ENCODE peak calls at places on chromosomes 11 and 22, in seven cellular contexts. A is MCF 10A, R is DMS79 treated with DMSO at 0.1 percent for 48 hours, D is dorsolateral prefrontal cortex, Z is GM12878, N is astrocyte of the spinal cord, B is NCI-H1694. F is an unnamed sample.
A peak's percentile ranks its signal among the peaks of the same experiment; 100 is the strongest.

GRCh38 chr11:67392182-67392715 is 463 bp downstream of the RAD9A start:
- DNase-seq in A (no peak), R (no peak), D (no peak), Z (no peak), N (no peak), B (no peak), F (no peak)

GRCh38 chr22:43740587-43741270 is 71.4 kb downstream of the EFCAB6 start:
- DNase-seq in A (no peak), R (no peak), D (no peak), Z (no peak), N (no peak), B (no peak), F (no peak)

GRCh38 chr22:27919943-27920755 is 1.1 kb upstream of the PITPNB start:
- DNase-seq in A (peak; percentile 84), R (peak; percentile 35), D (no peak), Z (no peak), N (peak; percentile 65), B (no peak), F (peak; percentile 83)

GRCh38 chr11:86579406-86579731 is 93.0 kb downstream of the ME3 start:
- DNase-seq in A (no peak), R (no peak), D (no peak), Z (no peak), N (peak; percentile 55), B (no peak), F (no peak)

GRCh38 chr11:6237903-6238302 is 986 bp upstream of the CNGA4 start:
- DNase-seq in A (no peak), R (no peak), D (no peak), Z (no peak), N (no peak), B (no peak), F (no peak)

GRCh38 chr11:59574932-59575904 is 40.4 kb downstream of the OSBP start:
- DNase-seq in A (no peak), R (no peak), D (no peak), Z (no peak), N (no peak), B (no peak), F (no peak)

GRCh38 chr11:125081098-125081798 is 18.1 kb downstream of the SLC37A2 start:
- DNase-seq in A (peak; percentile 48), R (no peak), D (no peak), Z (no peak), N (no peak), B (no peak), F (no peak)

GRCh38 chr22:27105142-27106025 is 448.0 kb downstream of the MIAT start:
- DNase-seq in A (peak; percentile 85), R (no peak), D (peak; percentile 54), Z (no peak), N (peak; percentile 96), B (no peak), F (no peak)

GRCh38 chr22:19942886-19943664 is 1.5 kb upstream of the TXNRD2 start:
- DNase-seq in A (peak; percentile 73), R (no peak), D (no peak), Z (no peak), N (peak; percentile 90), B (peak; percentile 68), F (no peak)

GRCh38 chr11:113664981-113665710 is 41.0 kb downstream of the TMPRSS5 start:
- DNase-seq in A (no peak), R (no peak), D (no peak), Z (no peak), N (no peak), B (no peak), F (peak; percentile 83)

GRCh38 chr11:65503923-65504670 is 5.3 kb downstream of the MALAT1 start:
- DNase-seq in A (peak; percentile 51), R (peak; percentile 26), D (no peak), Z (no peak), N (peak; percentile 73), B (no peak), F (no peak)

GRCh38 chr22:20582520-20583361 is 75.3 kb downstream of the MED15 start:
- DNase-seq in A (no peak), R (no peak), D (no peak), Z (no peak), N (no peak), B (no peak), F (peak; percentile 45)

GRCh38 chr11:119935341-119935925 is 202.5 kb downstream of the TRIM29 start:
- DNase-seq in A (no peak), R (no peak), D (peak; percentile 61), Z (no peak), N (no peak), B (peak; percentile 0), F (no peak)

GRCh38 chr11:110071197-110071596 is 22.0 kb upstream of the ZC3H12C start:
- DNase-seq in A (no peak), R (no peak), D (no peak), Z (no peak), N (no peak), B (no peak), F (no peak)

GRCh38 chr11:17221968-17222367 is 14.2 kb upstream of the PIK3C2A start:
- DNase-seq in A (no peak), R (no peak), D (no peak), Z (no peak), N (peak; percentile 38), B (no peak), F (no peak)

GRCh38 chr22:24327827-24328226 is 57.2 kb downstream of the SPECC1L start:
- DNase-seq in A (no peak), R (no peak), D (no peak), Z (no peak), N (no peak), B (no peak), F (no peak)

GRCh38 chr11:78039919-78040671 is 17.0 kb upstream of the KCTD14 start:
- DNase-seq in A (peak; percentile 92), R (peak; percentile 94), D (peak; percentile 61), Z (no peak), N (peak; percentile 80), B (no peak), F (peak; percentile 65)

GRCh38 chr11:64611961-64612646 is 21.1 kb downstream of the SLC22A12 start:
- DNase-seq in A (peak; percentile 5), R (no peak), D (no peak), Z (no peak), N (no peak), B (no peak), F (no peak)

GRCh38 chr22:42780070-42780540 is 59.4 kb upstream of the A4GALT start:
- DNase-seq in A (peak; percentile 89), R (peak; percentile 68), D (no peak), Z (peak; percentile 59), N (peak; percentile 95), B (peak; percentile 94), F (peak; percentile 88)

GRCh38 chr11:121321614-121322243 is 29.2 kb downstream of the SC5D start:
- DNase-seq in A (peak; percentile 59), R (peak; percentile 49), D (peak; percentile 67), Z (no peak), N (peak; percentile 17), B (peak; percentile 15), F (no peak)

GRCh38 chr22:36900225-36900624 is 13.2 kb upstream of the CSF2RB start:
- DNase-seq in A (no peak), R (no peak), D (no peak), Z (no peak), N (no peak), B (no peak), F (no peak)

GRCh38 chr22:37675930-37676571 is 615 bp downstream of the LGALS1 start:
- DNase-seq in A (peak; percentile 59), R (no peak), D (no peak), Z (no peak), N (no peak), B (no peak), F (no peak)

GRCh38 chr11:86797133-86797532 is 3.2 kb upstream of the PRSS23 start:
- DNase-seq in A (no peak), R (no peak), D (no peak), Z (no peak), N (no peak), B (no peak), F (no peak)

F was measured in islet precursor cell.